ENCODE peak calls at places on chromosomes 16 and 17, in six cellular contexts. M is osteocyte; L is suprapubic skin; V is WTC11; H is CD8-positive, alpha-beta T cell; N is AG10803. T is an unnamed sample.
A peak's percentile ranks its signal among the peaks of the same experiment; 100 is the strongest.

GRCh38 chr16:80936410-80936809 is 70.3 kb downstream of the CMC2 start:
- DNase-seq in M (peak; percentile 19), L (no peak), V (no peak), H (no peak), N (peak; percentile 76), T (no peak)

GRCh38 chr16:71917900-71918299 is 22.6 kb downstream of the IST1 start:
- DNase-seq in M (no peak), L (no peak), V (no peak), H (no peak), N (peak; percentile 42), T (no peak)

GRCh38 chr17:81551458-81552243 is 502 bp downstream of the FAAP100 start:
- DNase-seq in M (peak; percentile 87), L (no peak), V (no peak), H (no peak), N (peak; percentile 27), T (no peak)

GRCh38 chr16:12096162-12096781 is 119.7 kb downstream of the SNX29 start:
- DNase-seq in M (no peak), L (no peak), V (no peak), H (no peak), N (peak; percentile 75), T (no peak)

GRCh38 chr16:88318091-88318494 is 64.7 kb upstream of the ZNF469 start:
- DNase-seq in M (no peak), L (no peak), V (no peak), H (no peak), N (no peak), T (no peak)

GRCh38 chr17:8574687-8575086 is 55.8 kb downstream of the MYH10 start:
- DNase-seq in M (no peak), L (no peak), V (no peak), H (no peak), N (no peak), T (no peak)

GRCh38 chr16:4272114-4272954 is 489 bp downstream of the TFAP4 start:
- DNase-seq in M (no peak), L (peak; percentile 85), V (peak; percentile 44), H (no peak), N (peak; percentile 24), T (no peak)

GRCh38 chr17:46024590-46024989 is 25.5 kb downstream of the STH start:
- DNase-seq in M (no peak), L (no peak), V (no peak), H (no peak), N (no peak), T (no peak)

GRCh38 chr16:69865701-69866100 is 85.4 kb upstream of the CLEC18A start:
- DNase-seq in M (no peak), L (no peak), V (no peak), H (no peak), N (peak; percentile 52), T (no peak)

GRCh38 chr16:2898831-2899563 is 12.7 kb upstream of the FLYWCH1 start:
- DNase-seq in M (no peak), L (no peak), V (no peak), H (no peak), N (no peak), T (no peak)

GRCh38 chr17:55067697-55068439 is 99.3 kb downstream of the STXBP4 start:
- DNase-seq in M (no peak), L (no peak), V (no peak), H (no peak), N (peak; percentile 24), T (no peak)

GRCh38 chr17:76079577-76080206 is 710 bp downstream of the ZACN start:
- DNase-seq in M (no peak), L (no peak), V (peak; percentile 41), H (no peak), N (no peak), T (no peak)

GRCh38 chr17:75289832-75290337 is 652 bp upstream of the SLC25A19 start:
- DNase-seq in M (no peak), L (peak; percentile 87), V (no peak), H (peak; percentile 65), N (peak; percentile 63), T (no peak)

GRCh38 chr17:63033142-63033541 is 67.1 kb downstream of the TANC2 start:
- DNase-seq in M (no peak), L (no peak), V (no peak), H (no peak), N (no peak), T (no peak)

GRCh38 chr16:84599528-84600202 is 18.2 kb downstream of the COTL1 start:
- DNase-seq in M (peak; percentile 90), L (no peak), V (peak; percentile 74), H (peak; percentile 51), N (peak; percentile 82), T (no peak)

GRCh38 chr17:37124825-37125181 is 176.0 kb downstream of the AATF start:
- DNase-seq in M (no peak), L (no peak), V (no peak), H (no peak), N (no peak), T (no peak)

GRCh38 chr16:75567911-75568310 is 1.7 kb downstream of the GABARAPL2 start:
- DNase-seq in M (no peak), L (no peak), V (no peak), H (no peak), N (no peak), T (no peak)

GRCh38 chr16:75565640-75566039 is 539 bp upstream of the GABARAPL2 start:
- DNase-seq in M (no peak), L (peak; percentile 44), V (no peak), H (no peak), N (no peak), T (no peak)

GRCh38 chr16:75570351-75571104 is 4.3 kb downstream of the GABARAPL2 start:
- DNase-seq in M (no peak), L (peak; percentile 29), V (no peak), H (no peak), N (no peak), T (no peak)

GRCh38 chr16:75566889-75567255 is 693 bp downstream of the GABARAPL2 start:
- DNase-seq in M (no peak), L (no peak), V (peak; percentile 33), H (no peak), N (no peak), T (no peak)

DNA sequence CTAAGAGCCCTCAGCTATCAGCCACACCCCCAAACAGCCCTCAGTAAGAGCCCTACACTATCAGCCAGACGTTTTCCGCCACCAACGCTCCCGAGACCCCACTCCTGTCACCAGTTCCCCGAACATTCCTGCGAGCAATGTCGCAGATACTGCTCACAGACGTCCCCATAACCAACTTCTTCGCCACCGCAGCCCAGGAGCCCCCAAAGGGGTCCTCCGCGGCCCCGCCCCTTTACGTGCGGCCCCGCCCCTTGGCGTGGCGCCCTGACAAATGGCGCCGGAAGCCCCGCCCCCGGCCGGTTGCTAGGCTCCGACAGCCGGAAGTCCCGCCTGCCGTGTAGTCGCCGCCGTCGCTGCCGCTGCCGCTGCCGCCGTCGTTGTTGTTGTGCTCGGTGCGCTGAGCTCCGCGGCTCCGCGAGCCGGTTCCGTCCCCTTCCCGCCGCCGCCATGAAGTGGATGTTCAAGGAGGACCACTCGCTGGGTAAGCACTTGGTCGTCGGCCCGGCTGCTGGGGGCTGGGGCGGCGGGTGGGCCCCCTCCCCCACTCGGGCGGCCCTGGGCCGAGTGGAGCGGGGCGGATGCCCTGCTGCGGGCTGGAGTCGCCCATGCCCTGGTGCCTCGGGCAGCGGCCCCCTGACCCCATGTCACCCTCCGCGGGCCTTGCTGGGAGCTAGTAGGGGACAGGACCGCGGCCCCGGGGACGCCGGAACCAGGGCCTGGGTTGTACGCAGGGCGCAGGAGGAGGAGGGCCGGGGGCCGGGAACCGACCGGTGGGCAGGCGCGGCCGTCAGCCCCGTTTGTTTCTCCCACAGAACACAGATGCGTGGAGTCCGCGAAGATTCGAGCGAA is at the start of gene GABARAPL2:
- DNase-seq in M (peak; percentile 96), L (peak; percentile 89), V (peak; percentile 95), H (peak; percentile 95), N (peak; percentile 64), T (peak; percentile 93)
- TF ChIP-seq CTCF in M (no peak), L (no peak), V (no peak), H (no peak), N (no peak), T (no peak)

DNA sequence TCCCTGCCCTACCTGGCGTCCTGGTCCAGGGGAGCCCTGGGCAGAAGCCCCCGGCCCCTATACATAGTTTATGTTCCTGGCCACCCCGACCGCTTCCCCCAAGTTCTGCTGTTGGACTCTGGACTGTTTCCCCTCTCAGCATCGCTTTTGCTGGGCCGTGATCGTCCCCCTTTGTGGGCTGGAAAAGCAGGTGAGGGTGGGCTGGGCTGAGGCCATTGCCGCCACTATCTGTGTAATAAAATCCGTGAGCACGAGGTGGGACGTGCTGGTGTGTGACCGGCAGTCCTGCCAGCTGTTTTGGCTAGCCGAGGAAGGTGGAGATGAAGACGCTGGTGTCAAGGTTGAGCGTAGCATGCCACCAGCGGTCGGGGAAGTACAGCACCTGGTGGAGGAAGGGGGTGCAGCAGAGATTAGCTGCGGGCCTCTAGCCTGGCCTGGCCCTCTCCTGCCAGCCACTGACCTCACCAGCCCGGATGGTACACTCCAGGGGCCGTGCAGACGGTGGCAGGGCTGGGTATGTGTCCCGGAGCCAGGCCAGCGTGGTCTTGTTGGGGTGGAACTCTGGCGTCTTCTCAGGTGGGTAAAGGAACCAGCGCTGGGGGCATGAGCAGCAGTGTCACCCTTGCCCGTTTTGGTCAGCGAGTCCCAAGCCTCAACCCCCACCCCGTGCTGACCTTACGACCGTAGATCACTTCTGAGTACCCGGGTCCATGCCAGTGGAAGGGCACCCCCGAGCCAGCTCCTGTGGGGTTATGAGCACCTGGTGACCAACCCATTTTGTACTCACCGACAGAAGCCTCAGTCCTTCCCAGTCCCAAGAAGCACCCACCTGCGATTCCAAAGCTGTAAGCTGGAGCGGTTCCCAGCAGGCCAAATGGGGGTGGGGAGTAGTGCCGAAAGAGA is 1.4 kb downstream of the JMJD8 start:
- DNase-seq in M (no peak), L (no peak), V (no peak), H (no peak), N (no peak), T (no peak)
- TF ChIP-seq CTCF in M (no peak), L (no peak), V (no peak), H (no peak), N (no peak), T (peak; percentile 18)

DNA sequence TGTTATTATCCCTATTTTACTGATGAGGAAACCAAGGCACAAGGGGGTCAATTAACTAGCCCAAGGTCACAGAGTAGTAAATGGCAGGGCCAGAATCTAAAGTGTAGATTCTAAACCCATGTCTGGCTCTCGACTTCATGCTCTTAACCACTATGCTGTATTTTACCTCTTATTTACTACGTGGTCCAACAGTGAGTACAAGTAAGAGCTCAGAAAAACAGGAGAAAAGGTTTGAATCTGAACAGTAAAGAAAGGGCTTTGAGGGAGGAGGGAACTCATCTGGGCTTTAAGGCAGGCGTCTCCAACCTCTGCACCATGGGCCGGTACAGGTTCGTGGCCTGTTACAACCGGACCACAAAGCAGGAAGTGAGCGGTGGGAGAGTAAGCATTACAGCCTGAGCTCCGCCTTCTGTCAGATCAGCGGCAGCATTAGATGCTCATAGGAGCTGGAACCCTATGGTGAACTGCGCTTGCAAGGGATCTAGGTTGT is 62.9 kb downstream of the SMURF2 start:
- DNase-seq in M (no peak), L (no peak), V (peak; percentile 26), H (peak; percentile 62), N (no peak), T (no peak)
- TF ChIP-seq CTCF in M (no peak), L (no peak), V (no peak), H (no peak), N (no peak), T (no peak)

GRCh38 chr16:17224859-17225258 is 245.9 kb downstream of the XYLT1 start:
- DNase-seq in M (no peak), L (no peak), V (no peak), H (peak; percentile 17), N (peak; percentile 94), T (no peak)
- TF ChIP-seq CTCF in M (no peak), L (no peak), V (no peak), H (no peak), N (peak; percentile 20), T (no peak)

GRCh38 chr17:50561796-50562195 is 1.3 kb downstream of the CACNA1G start:
- DNase-seq in M (no peak), L (no peak), V (no peak), H (no peak), N (no peak), T (no peak)
- TF ChIP-seq CTCF in M (no peak), L (no peak), V (no peak), H (no peak), N (no peak), T (no peak)

GRCh38 chr17:27381007-27381501 is 75.2 kb upstream of the KSR1 start:
- DNase-seq in M (peak; percentile 88), L (peak; percentile 78), V (peak; percentile 92), H (peak; percentile 74), N (peak; percentile 32), T (no peak)
- TF ChIP-seq CTCF in M (peak; percentile 82), L (peak; percentile 50), V (peak; percentile 100), H (peak; percentile 84), N (peak; percentile 64), T (peak; percentile 87)

T was measured in type B pancreatic cell.